ENCODE peak calls at places on chromosomes 13 and 19, in nine cellular contexts. P is heart right ventricle; N is breast epithelium; B is ovary; O is cardiac muscle cell; G is brain microvascular endothelial cell; F is CD8-positive, alpha-beta memory T cell; L is fibroblast of lung; I is pancreas. Q is an unnamed sample.

GRCh38 chr19:32129141-32129540 is 216.3 kb upstream of the ZNF507 start:
- DNase-seq in P (no peak), N (no peak), B (peak; percentile 29), O (no peak), G (no peak), F (no peak), L (peak; percentile 63), I (peak; percentile 22), Q (no peak)

GRCh38 chr19:7254590-7254989 is 39.6 kb downstream of the INSR start:
- DNase-seq in P (no peak), N (peak; percentile 30), B (no peak), O (no peak), G (no peak), F (no peak), L (no peak), I (peak; percentile 27), Q (no peak)

GRCh38 chr13:44336934-44337333 is 36.7 kb upstream of the SERP2 start:
- DNase-seq in P (no peak), N (no peak), B (no peak), O (no peak), G (no peak), F (no peak), L (no peak), I (no peak), Q (no peak)

GRCh38 chr13:32911506-32911905 is 104.7 kb upstream of the KL start:
- DNase-seq in P (no peak), N (no peak), B (no peak), O (peak; percentile 57), G (peak; percentile 51), F (no peak), L (peak; percentile 47), I (no peak), Q (no peak)

GRCh38 chr13:36885901-36886300 is 34.1 kb downstream of the SMAD9 start:
- DNase-seq in P (no peak), N (no peak), B (no peak), O (no peak), G (no peak), F (no peak), L (no peak), I (no peak), Q (no peak)

GRCh38 chr13:26899153-26899552 is 138.6 kb upstream of the GPR12 start:
- DNase-seq in P (no peak), N (no peak), B (no peak), O (no peak), G (no peak), F (no peak), L (no peak), I (no peak), Q (peak; percentile 42)

GRCh38 chr13:44583126-44583525 is 7.0 kb upstream of the TSC22D1 start:
- DNase-seq in P (no peak), N (no peak), B (no peak), O (no peak), G (no peak), F (no peak), L (no peak), I (no peak), Q (no peak)

GRCh38 chr13:26816876-26817275 is 56.3 kb upstream of the GPR12 start:
- DNase-seq in P (no peak), N (no peak), B (no peak), O (no peak), G (no peak), F (no peak), L (no peak), I (no peak), Q (no peak)

GRCh38 chr13:20106751-20107150 is 54.1 kb downstream of the GJA3 start:
- DNase-seq in P (no peak), N (no peak), B (no peak), O (no peak), G (no peak), F (no peak), L (no peak), I (no peak), Q (no peak)

GRCh38 chr19:11451942-11452813 is 16.7 kb downstream of the PRKCSH start:
- DNase-seq in P (no peak), N (no peak), B (no peak), O (peak; percentile 23), G (no peak), F (no peak), L (no peak), I (no peak), Q (no peak)

GRCh38 chr19:49749055-49749716 is 13.9 kb downstream of the TSKS start:
- DNase-seq in P (no peak), N (no peak), B (no peak), O (peak; percentile 34), G (no peak), F (no peak), L (peak; percentile 28), I (no peak), Q (no peak)

GRCh38 chr13:51380269-51380668 is 40.8 kb downstream of the SERPINE3 start:
- DNase-seq in P (no peak), N (no peak), B (no peak), O (peak; percentile 65), G (peak; percentile 39), F (no peak), L (peak; percentile 20), I (no peak), Q (no peak)

GRCh38 chr13:60229708-60230272 is 66.1 kb upstream of the DIAPH3 start:
- DNase-seq in P (no peak), N (no peak), B (no peak), O (peak; percentile 6), G (no peak), F (no peak), L (no peak), I (no peak), Q (no peak)

GRCh38 chr13:22498006-22498405 is 682.8 kb upstream of the SGCG start:
- DNase-seq in P (no peak), N (no peak), B (no peak), O (no peak), G (no peak), F (no peak), L (no peak), I (no peak), Q (no peak)

GRCh38 chr13:65971541-65971940 is 1258.6 kb downstream of the PCDH9 start:
- DNase-seq in P (no peak), N (no peak), B (no peak), O (no peak), G (no peak), F (no peak), L (no peak), I (no peak), Q (no peak)

GRCh38 chr19:41588497-41589209 is 12.7 kb downstream of the CEACAM21 start:
- DNase-seq in P (no peak), N (no peak), B (no peak), O (peak; percentile 48), G (peak; percentile 39), F (no peak), L (peak; percentile 15), I (no peak), Q (no peak)

GRCh38 chr13:48156466-48156865 is 61.6 kb upstream of the MED4 start:
- DNase-seq in P (no peak), N (no peak), B (no peak), O (no peak), G (no peak), F (peak; percentile 90), L (no peak), I (no peak), Q (no peak)
- H3K27ac ChIP-seq in P (no peak overlapping the region), N (peak overlapping the region; percentile 41), B (no peak overlapping the region), O (no peak overlapping the region), G (no peak overlapping the region), F (peak overlapping the region; percentile 60), L (no peak overlapping the region), I (no peak overlapping the region), Q (no peak overlapping the region)

GRCh38 chr19:36113895-36114762 is 546 bp downstream of the POLR2I start:
- DNase-seq in P (no peak), N (peak; percentile 25), B (peak; percentile 69), O (peak; percentile 43), G (peak; percentile 15), F (no peak), L (peak; percentile 33), I (peak; percentile 25), Q (no peak)
- H3K36me3 ChIP-seq in P (peaks cover 54% of the 10 kb centered on the region), N (no peaks in the 10 kb centered on the region), B (no peaks in the 10 kb centered on the region), O (peaks cover 5% of the 10 kb centered on the region), G (peaks cover 5% of the 10 kb centered on the region), F (peaks cover 13% of the 10 kb centered on the region), L (peaks cover 15% of the 10 kb centered on the region), I (no peaks in the 10 kb centered on the region), Q (peaks cover 38% of the 10 kb centered on the region)

GRCh38 chr19:48726573-48726972 is 7.0 kb upstream of the MAMSTR start:
- DNase-seq in P (no peak), N (no peak), B (no peak), O (no peak), G (no peak), F (no peak), L (no peak), I (no peak), Q (no peak)

GRCh38 chr19:48722196-48722708 is 2.7 kb upstream of the MAMSTR start:
- DNase-seq in P (no peak), N (no peak), B (no peak), O (no peak), G (no peak), F (no peak), L (no peak), I (no peak), Q (no peak)

GRCh38 chr19:48720613-48721296 is 1.2 kb upstream of the MAMSTR start:
- DNase-seq in P (peak; percentile 97), N (peak; percentile 99), B (peak; percentile 97), O (peak; percentile 100), G (peak; percentile 100), F (peak; percentile 93), L (peak; percentile 99), I (peak; percentile 100), Q (peak; percentile 99)

GRCh38 chr19:48728882-48729645 is 9.5 kb upstream of the MAMSTR start:
- DNase-seq in P (no peak), N (no peak), B (peak; percentile 69), O (peak; percentile 79), G (no peak), F (no peak), L (no peak), I (no peak), Q (no peak)

GRCh38 chr19:48724796-48725753 is 5.5 kb upstream of the MAMSTR start:
- DNase-seq in P (no peak), N (no peak), B (peak; percentile 71), O (peak; percentile 98), G (peak; percentile 88), F (no peak), L (peak; percentile 93), I (peak; percentile 57), Q (peak; percentile 86)
- H3K27ac ChIP-seq in P (peak overlapping the region; percentile 71), N (peak overlapping the region; percentile 54), B (no peak overlapping the region), O (no peak overlapping the region), G (peak overlapping the region; percentile 58), F (peak overlapping the region; percentile 36), L (peak overlapping the region; percentile 75), I (peak overlapping the region; percentile 43), Q (peak overlapping the region; percentile 60)

DNA sequence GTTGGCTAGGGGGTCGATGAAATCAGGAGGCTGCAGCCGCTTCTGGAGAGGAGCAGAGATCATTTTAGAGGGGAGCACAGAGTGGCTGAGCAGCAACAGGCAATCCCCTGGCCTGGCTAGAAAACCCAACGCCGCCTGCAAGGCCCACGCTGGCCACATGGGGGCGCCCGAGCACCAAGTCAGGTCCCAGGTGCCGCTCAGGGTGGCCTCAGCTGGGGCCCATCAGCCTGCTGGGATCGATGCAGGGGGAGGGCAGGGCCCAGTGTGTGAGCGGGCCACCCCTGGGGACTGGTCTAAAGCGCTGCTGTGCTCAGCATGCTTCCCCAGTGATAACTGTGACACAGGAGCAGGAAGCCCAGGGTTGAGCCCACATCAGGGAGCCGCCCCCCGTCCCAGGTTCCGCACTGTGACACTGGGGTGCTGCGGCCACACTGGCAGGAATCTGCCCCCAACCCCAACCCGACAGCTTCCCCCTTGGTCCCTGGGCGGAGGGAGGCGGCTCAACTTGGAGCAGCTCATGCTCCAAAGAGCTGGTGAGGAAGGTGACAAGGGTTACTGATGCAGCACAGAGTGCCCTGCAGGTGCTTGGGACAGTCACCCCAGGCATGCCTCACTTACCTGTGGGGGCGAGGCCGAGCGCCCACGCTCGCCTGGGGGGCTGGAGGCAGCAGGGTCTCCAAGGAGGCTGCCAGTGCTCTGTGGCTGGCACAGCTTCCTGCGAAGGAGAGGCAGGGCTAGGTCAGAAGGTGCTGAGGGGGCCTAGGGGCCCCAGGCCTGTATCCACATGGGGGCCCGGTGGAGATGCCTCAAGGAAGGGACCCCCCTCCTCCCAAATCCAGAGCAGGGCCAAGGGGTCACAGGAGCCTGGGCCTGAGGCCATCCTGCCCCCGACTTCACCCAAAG is 13.3 kb upstream of the ISYNA1 start:
- DNase-seq in P (peak; percentile 91), N (peak; percentile 72), B (peak; percentile 94), O (peak; percentile 81), G (peak; percentile 75), F (peak; percentile 89), L (peak; percentile 77), I (no peak), Q (peak; percentile 87)
- H3K36me3 ChIP-seq in P (peaks cover 98% of the 10 kb centered on the region), N (no peaks in the 10 kb centered on the region), B (no peaks in the 10 kb centered on the region), O (peaks cover 5% of the 10 kb centered on the region), G (peaks cover 31% of the 10 kb centered on the region), F (peaks cover 17% of the 10 kb centered on the region), L (peaks cover 22% of the 10 kb centered on the region), I (peaks cover 31% of the 10 kb centered on the region), Q (peaks cover 50% of the 10 kb centered on the region)

Q was measured in right atrium auricular region.